ENCODE peak calls at places on chromosome 3, in four cellular contexts. One of them, this sample, is unnamed.

GRCh38 chr3:78689378-78689777 is 1078.4 kb downstream of the ROBO1 start:
- DNase-seq in activated naive CD4-positive, alpha-beta T cell: no peak
- DNase-seq in GM03348: no peak
- DNase-seq in sigmoid colon: no peak
- DNase-seq in this sample: no peak

GRCh38 chr3:97686258-97686657 is 78.3 kb upstream of the ARL6 start:
- DNase-seq in sigmoid colon: no peak
- DNase-seq in activated naive CD4-positive, alpha-beta T cell: no peak
- DNase-seq in GM03348: no peak
- DNase-seq in this sample: no peak

GRCh38 chr3:14407203-14407602 is 4.8 kb downstream of the SLC6A6 start:
- DNase-seq in GM03348: no peak
- DNase-seq in activated naive CD4-positive, alpha-beta T cell: no peak
- DNase-seq in sigmoid colon: no peak
- DNase-seq in this sample: no peak

GRCh38 chr3:63613561-63613960 is 38.9 kb upstream of the SNTN start:
- DNase-seq in activated naive CD4-positive, alpha-beta T cell: no peak
- DNase-seq in GM03348: peak; percentile 75
- DNase-seq in sigmoid colon: no peak
- DNase-seq in this sample: no peak

GRCh38 chr3:112304611-112305010 is 10.6 kb upstream of the SLC9C1 start:
- DNase-seq in activated naive CD4-positive, alpha-beta T cell: no peak
- DNase-seq in sigmoid colon: no peak
- DNase-seq in GM03348: no peak
- DNase-seq in this sample: no peak

GRCh38 chr3:23991236-23992050 is 46.4 kb downstream of the NR1D2 start:
- DNase-seq in activated naive CD4-positive, alpha-beta T cell: no peak
- DNase-seq in GM03348: peak; percentile 15
- DNase-seq in sigmoid colon: no peak
- DNase-seq in this sample: no peak

GRCh38 chr3:23161896-23162570 is 41.1 kb upstream of the UBE2E2 start:
- DNase-seq in activated naive CD4-positive, alpha-beta T cell: no peak
- DNase-seq in sigmoid colon: no peak
- DNase-seq in GM03348: no peak
- DNase-seq in this sample: no peak

GRCh38 chr3:158791259-158791920 is 10.5 kb upstream of the MFSD1 start:
- DNase-seq in sigmoid colon: no peak
- DNase-seq in activated naive CD4-positive, alpha-beta T cell: no peak
- DNase-seq in GM03348: peak; percentile 59
- DNase-seq in this sample: no peak

GRCh38 chr3:16439163-16439847 is 74.2 kb downstream of the RFTN1 start:
- DNase-seq in GM03348: peak; percentile 40
- DNase-seq in sigmoid colon: no peak
- DNase-seq in activated naive CD4-positive, alpha-beta T cell: no peak
- DNase-seq in this sample: no peak

GRCh38 chr3:13705051-13705450 is 156.1 kb downstream of the FBLN2 start:
- DNase-seq in GM03348: no peak
- DNase-seq in activated naive CD4-positive, alpha-beta T cell: no peak
- DNase-seq in sigmoid colon: peak; percentile 21
- DNase-seq in this sample: no peak

GRCh38 chr3:180705619-180706018 is 26.3 kb upstream of the CCDC39 start:
- DNase-seq in GM03348: no peak
- DNase-seq in sigmoid colon: no peak
- DNase-seq in activated naive CD4-positive, alpha-beta T cell: no peak
- DNase-seq in this sample: no peak

GRCh38 chr3:124258057-124258500 is 266.2 kb upstream of the ROPN1 start:
- DNase-seq in activated naive CD4-positive, alpha-beta T cell: no peak
- DNase-seq in sigmoid colon: no peak
- DNase-seq in GM03348: peak; percentile 29
- DNase-seq in this sample: no peak

GRCh38 chr3:49712631-49713317 is 6.7 kb downstream of the AMIGO3 start:
- DNase-seq in sigmoid colon: peak; percentile 58
- DNase-seq in GM03348: no peak
- DNase-seq in activated naive CD4-positive, alpha-beta T cell: no peak
- DNase-seq in this sample: no peak

GRCh38 chr3:176796371-176796770 is 400.9 kb downstream of the TBL1XR1 start:
- DNase-seq in sigmoid colon: no peak
- DNase-seq in GM03348: peak; percentile 18
- DNase-seq in activated naive CD4-positive, alpha-beta T cell: no peak
- DNase-seq in this sample: no peak

GRCh38 chr3:118818386-118818785 is 216.3 kb downstream of the IGSF11 start:
- DNase-seq in activated naive CD4-positive, alpha-beta T cell: no peak
- DNase-seq in sigmoid colon: no peak
- DNase-seq in GM03348: peak; percentile 40
- DNase-seq in this sample: no peak

GRCh38 chr3:71219744-71220638 is 363.5 kb downstream of the FOXP1 start:
- DNase-seq in activated naive CD4-positive, alpha-beta T cell: no peak
- DNase-seq in sigmoid colon: no peak
- DNase-seq in GM03348: no peak
- DNase-seq in this sample: no peak

GRCh38 chr3:121064121-121064520 is 156.1 kb downstream of the STXBP5L start:
- DNase-seq in activated naive CD4-positive, alpha-beta T cell: no peak
- DNase-seq in GM03348: no peak
- DNase-seq in sigmoid colon: no peak
- DNase-seq in this sample: no peak

GRCh38 chr3:32117324-32117723 is 10.9 kb downstream of the GPD1L start:
- DNase-seq in sigmoid colon: no peak
- DNase-seq in activated naive CD4-positive, alpha-beta T cell: no peak
- DNase-seq in GM03348: no peak
- DNase-seq in this sample: no peak

GRCh38 chr3:100603449-100603848 is 6.0 kb upstream of the ADGRG7 start:
- DNase-seq in GM03348: peak; percentile 47
- DNase-seq in sigmoid colon: no peak
- DNase-seq in activated naive CD4-positive, alpha-beta T cell: no peak
- DNase-seq in this sample: no peak

GRCh38 chr3:120348981-120349818 is at the start of gene LRRC58:
- DNase-seq in sigmoid colon: peak; percentile 95
- DNase-seq in activated naive CD4-positive, alpha-beta T cell: peak; percentile 62
- DNase-seq in GM03348: peak; percentile 98
- DNase-seq in this sample: peak; percentile 85

GRCh38 chr3:81980566-81981494 is 219.4 kb upstream of the GBE1 start:
- DNase-seq in GM03348: no peak
- DNase-seq in sigmoid colon: no peak
- DNase-seq in activated naive CD4-positive, alpha-beta T cell: no peak
- DNase-seq in this sample: no peak

GRCh38 chr3:76367281-76367680 is 581.9 kb upstream of the ZNF717 start:
- DNase-seq in GM03348: no peak
- DNase-seq in activated naive CD4-positive, alpha-beta T cell: no peak
- DNase-seq in sigmoid colon: no peak
- DNase-seq in this sample: no peak

GRCh38 chr3:32374788-32375595 is 16.7 kb upstream of the CMTM7 start:
- DNase-seq in sigmoid colon: peak; percentile 72
- DNase-seq in activated naive CD4-positive, alpha-beta T cell: peak; percentile 5
- DNase-seq in GM03348: peak; percentile 78
- DNase-seq in this sample: peak; percentile 22

GRCh38 chr3:129609591-129610169 is 3.2 kb upstream of the PLXND1 start:
- DNase-seq in sigmoid colon: no peak
- DNase-seq in activated naive CD4-positive, alpha-beta T cell: no peak
- DNase-seq in GM03348: no peak
- DNase-seq in this sample: no peak

GRCh38 chr3:43872301-43872700 is 181.6 kb downstream of the ABHD5 start:
- DNase-seq in sigmoid colon: no peak
- DNase-seq in activated naive CD4-positive, alpha-beta T cell: no peak
- DNase-seq in GM03348: peak; percentile 84
- DNase-seq in this sample: no peak

GRCh38 chr3:13158441-13158840 is 85.2 kb upstream of the IQSEC1 start:
- DNase-seq in sigmoid colon: peak; percentile 15
- DNase-seq in activated naive CD4-positive, alpha-beta T cell: no peak
- DNase-seq in GM03348: no peak
- DNase-seq in this sample: no peak

This sample was measured in uterus.